ENCODE peak calls at places on chromosome 6, in seven cellular contexts. H, U, J, I, K, S and F are unnamed samples.

GRCh38 chr6:105993341-105993740 is 92.8 kb upstream of the PRDM1 start:
- DNase-seq in U (no peak), K (no peak), H (no peak), I (no peak), J (no peak), S (no peak), F (no peak)

GRCh38 chr6:80356545-80356944 is 250.1 kb downstream of the BCKDHB start:
- DNase-seq in H (no peak), J (no peak), U (no peak), S (no peak), I (no peak), K (no peak), F (no peak)

GRCh38 chr6:119974430-119975159 is 625.0 kb upstream of the MAN1A1 start:
- DNase-seq in S (no peak), K (no peak), J (no peak), I (no peak), U (no peak), H (no peak), F (no peak)

GRCh38 chr6:134678436-134678889 is 271.4 kb downstream of the ALDH8A1 start:
- DNase-seq in K (no peak), U (no peak), H (peak), J (no peak), S (no peak), I (no peak), F (no peak)

GRCh38 chr6:163759542-163759941 is 345.0 kb downstream of the QKI start:
- DNase-seq in I (no peak), J (no peak), U (no peak), K (peak), H (no peak), S (no peak), F (no peak)

GRCh38 chr6:20866038-20866437 is 331.8 kb downstream of the CDKAL1 start:
- DNase-seq in U (no peak), K (no peak), I (no peak), H (no peak), S (no peak), J (no peak), F (no peak)

GRCh38 chr6:135995160-135995898 is 143.8 kb downstream of the PDE7B start:
- DNase-seq in U (no peak), H (peak), K (peak), I (no peak), S (no peak), J (no peak), F (no peak)

GRCh38 chr6:106163966-106164877 is 78.1 kb downstream of the PRDM1 start:
- DNase-seq in S (no peak), H (peak), I (no peak), K (peak), U (peak), J (peak), F (peak)

GRCh38 chr6:42138190-42138589 is 4.2 kb downstream of the C6orf132 start:
- DNase-seq in H (no peak), J (no peak), U (no peak), S (no peak), I (no peak), K (no peak), F (no peak)

GRCh38 chr6:137160763-137161162 is 12.7 kb downstream of the IL22RA2 start:
- DNase-seq in H (no peak), I (no peak), S (no peak), J (no peak), U (no peak), K (no peak), F (no peak)

GRCh38 chr6:136323431-136324112 is 33.9 kb upstream of the BCLAF1 start:
- DNase-seq in J (no peak), H (no peak), S (no peak), U (no peak), I (no peak), K (no peak), F (no peak)

GRCh38 chr6:170093658-170094596 is 197.0 kb downstream of the DLL1 start:
- DNase-seq in I (no peak), K (no peak), J (peak), H (no peak), S (no peak), U (no peak), F (no peak)

GRCh38 chr6:41451039-41451438 is 95.1 kb upstream of the FOXP4 start:
- DNase-seq in H (no peak), S (no peak), K (no peak), J (no peak), U (peak), I (no peak), F (no peak)

GRCh38 chr6:25137497-25137896 is 141.7 kb upstream of the CARMIL1 start:
- DNase-seq in H (no peak), S (no peak), J (no peak), I (no peak), U (no peak), K (no peak), F (no peak)